ENCODE peak calls at places on chromosomes 12 and 14, in seven cellular contexts. L is NCI-H1092; C is left colon; E is stimulated activated CD8-positive, alpha-beta memory T cell treated with anti-CD3 and anti-CD28 coated beads, Interleukin-2, amount 100 ng/mL, for 1 hour; K is GM23248; H is HuH-7.5; O is activated T-helper 2 cell treated with anti-CD3 and anti-CD28 coated beads, Interferon-gamma antibody, Interleukin-2, Interleukin-4, amounts not matched to agents 10 μg/mL and 5 μg/mL and 100 μg/mL, durations not matched to agents 14 hours and 24 hours and 36 hours. S is an unnamed sample.

GRCh38 chr12:79128956-79129355 is 264.4 kb downstream of the SYT1 start:
- DNase-seq in C (no peak), O (no peak), H (no peak), L (no peak), K (peak), E (no peak), S (no peak)

GRCh38 chr14:102777711-102778615 is 714 bp downstream of the TRAF3 start:
- DNase-seq in C (no peak), E (no peak), K (peak), L (no peak), O (peak), H (peak), S (peak)

GRCh38 chr14:33515441-33515840 is 435.4 kb downstream of the EGLN3 start:
- DNase-seq in H (no peak), C (no peak), O (no peak), L (no peak), E (no peak), K (no peak), S (no peak)

GRCh38 chr14:92724516-92725340 is 23.7 kb downstream of the LGMN start:
- DNase-seq in O (no peak), C (peak), E (no peak), K (no peak), L (no peak), H (peak), S (no peak)

GRCh38 chr14:71141701-71142374 is 234.6 kb downstream of the PCNX1 start:
- DNase-seq in K (peak), O (no peak), C (no peak), E (no peak), H (no peak), L (no peak), S (no peak)

GRCh38 chr14:102213984-102214658 is 74.4 kb downstream of the WDR20 start:
- DNase-seq in K (no peak), E (no peak), C (no peak), H (no peak), O (no peak), L (no peak), S (peak)

GRCh38 chr12:117085318-117085947 is 13.8 kb downstream of the TESC start:
- DNase-seq in O (no peak), E (no peak), C (no peak), L (no peak), H (no peak), K (no peak), S (no peak)

GRCh38 chr14:53151523-53151866 is 1.6 kb downstream of the DDHD1 start:
- DNase-seq in E (no peak), K (no peak), L (no peak), C (no peak), O (no peak), H (no peak), S (no peak)

GRCh38 chr12:57270966-57271470 is 20.0 kb upstream of the STAC3 start:
- DNase-seq in L (no peak), K (no peak), C (no peak), O (no peak), E (no peak), H (no peak), S (no peak)

GRCh38 chr14:73717998-73718741 is 4.0 kb upstream of the PNMA1 start:
- DNase-seq in K (no peak), H (no peak), E (no peak), C (peak), L (no peak), O (no peak), S (no peak)

GRCh38 chr14:24238123-24238522 is 4.3 kb downstream of the TINF2 start:
- DNase-seq in C (no peak), K (no peak), L (no peak), O (no peak), E (no peak), H (no peak), S (no peak)

GRCh38 chr12:49138587-49138986 is 7.4 kb upstream of the TUBA1B start:
- DNase-seq in L (no peak), E (no peak), O (no peak), C (no peak), H (no peak), K (no peak), S (peak)

GRCh38 chr12:118034429-118035193 is 18.1 kb downstream of the RFC5 start:
- DNase-seq in E (no peak), K (peak), O (no peak), L (no peak), C (no peak), H (no peak), S (peak)

GRCh38 chr12:75550401-75550851 is 39.0 kb upstream of the KRR1 start:
- DNase-seq in K (peak), E (no peak), H (no peak), O (no peak), L (no peak), C (no peak), S (no peak)

S was measured in NAMALWA.